ENCODE peak calls at places on chromosomes 16 and 17, in six cellular contexts. One of them, this sample, is unnamed.

GRCh38 chr16:21950782-21951521 is 2.2 kb upstream of the UQCRC2 start:
- DNase-seq in fibroblast of the aortic adventitia: peak
- DNase-seq in AG04450: no peak
- DNase-seq in GM12865: peak
- DNase-seq in lower leg skin: no peak
- DNase-seq in cardiac muscle cell: peak
- DNase-seq in this sample: no peak

GRCh38 chr16:79250457-79251098 is 350.0 kb downstream of the MAF start:
- DNase-seq in fibroblast of the aortic adventitia: no peak
- DNase-seq in AG04450: no peak
- DNase-seq in GM12865: no peak
- DNase-seq in lower leg skin: no peak
- DNase-seq in cardiac muscle cell: no peak
- DNase-seq in this sample: no peak

GRCh38 chr17:65035704-65036103 is 20.8 kb downstream of the GNA13 start:
- DNase-seq in fibroblast of the aortic adventitia: no peak
- DNase-seq in AG04450: no peak
- DNase-seq in GM12865: no peak
- DNase-seq in lower leg skin: no peak
- DNase-seq in cardiac muscle cell: no peak
- DNase-seq in this sample: no peak

GRCh38 chr17:62876664-62877411 is 68.7 kb upstream of the MARCHF10 start:
- DNase-seq in fibroblast of the aortic adventitia: peak
- DNase-seq in AG04450: no peak
- DNase-seq in GM12865: no peak
- DNase-seq in lower leg skin: no peak
- DNase-seq in cardiac muscle cell: no peak
- DNase-seq in this sample: no peak

GRCh38 chr17:6430769-6431168 is 4.2 kb downstream of the AIPL1 start:
- DNase-seq in fibroblast of the aortic adventitia: no peak
- DNase-seq in AG04450: no peak
- DNase-seq in GM12865: no peak
- DNase-seq in lower leg skin: no peak
- DNase-seq in cardiac muscle cell: no peak
- DNase-seq in this sample: no peak

GRCh38 chr17:69223809-69224208 is 4.8 kb downstream of the ABCA10 start:
- DNase-seq in fibroblast of the aortic adventitia: peak
- DNase-seq in AG04450: peak
- DNase-seq in GM12865: peak
- DNase-seq in lower leg skin: no peak
- DNase-seq in cardiac muscle cell: no peak
- DNase-seq in this sample: no peak

GRCh38 chr16:46743232-46743719 is 4.9 kb downstream of the MYLK3 start:
- DNase-seq in fibroblast of the aortic adventitia: peak
- DNase-seq in AG04450: no peak
- DNase-seq in GM12865: peak
- DNase-seq in lower leg skin: no peak
- DNase-seq in cardiac muscle cell: peak
- DNase-seq in this sample: no peak

GRCh38 chr16:83771306-83771942 is 36.4 kb upstream of the HSBP1 start:
- DNase-seq in fibroblast of the aortic adventitia: peak
- DNase-seq in AG04450: no peak
- DNase-seq in GM12865: no peak
- DNase-seq in lower leg skin: no peak
- DNase-seq in cardiac muscle cell: peak
- DNase-seq in this sample: no peak

GRCh38 chr16:54934536-54935410 is 4.1 kb downstream of the IRX5 start:
- DNase-seq in fibroblast of the aortic adventitia: peak
- DNase-seq in AG04450: no peak
- DNase-seq in GM12865: no peak
- DNase-seq in lower leg skin: peak
- DNase-seq in cardiac muscle cell: peak
- DNase-seq in this sample: no peak

GRCh38 chr17:15945493-15946209 is 721 bp downstream of the ADORA2B start:
- DNase-seq in fibroblast of the aortic adventitia: peak
- DNase-seq in AG04450: no peak
- DNase-seq in GM12865: no peak
- DNase-seq in lower leg skin: no peak
- DNase-seq in cardiac muscle cell: peak
- DNase-seq in this sample: peak

GRCh38 chr17:72345083-72345482 is 224.3 kb downstream of the SOX9 start:
- DNase-seq in fibroblast of the aortic adventitia: no peak
- DNase-seq in AG04450: no peak
- DNase-seq in GM12865: no peak
- DNase-seq in lower leg skin: no peak
- DNase-seq in cardiac muscle cell: no peak
- DNase-seq in this sample: no peak

GRCh38 chr17:69501591-69502468 is 87.3 kb downstream of the MAP2K6 start:
- DNase-seq in fibroblast of the aortic adventitia: peak
- DNase-seq in AG04450: peak
- DNase-seq in GM12865: peak
- DNase-seq in lower leg skin: peak
- DNase-seq in cardiac muscle cell: peak
- DNase-seq in this sample: peak

GRCh38 chr16:68267612-68268405 is 3.5 kb downstream of the SLC7A6 start:
- DNase-seq in fibroblast of the aortic adventitia: no peak
- DNase-seq in AG04450: no peak
- DNase-seq in GM12865: no peak
- DNase-seq in lower leg skin: no peak
- DNase-seq in cardiac muscle cell: no peak
- DNase-seq in this sample: no peak

GRCh38 chr16:88651276-88651988 is 579 bp upstream of the CYBA start:
- DNase-seq in fibroblast of the aortic adventitia: no peak
- DNase-seq in AG04450: no peak
- DNase-seq in GM12865: peak
- DNase-seq in lower leg skin: peak
- DNase-seq in cardiac muscle cell: no peak
- DNase-seq in this sample: peak

GRCh38 chr17:36118477-36119353 is 15.1 kb downstream of the CCL4 start:
- DNase-seq in fibroblast of the aortic adventitia: no peak
- DNase-seq in AG04450: no peak
- DNase-seq in GM12865: no peak
- DNase-seq in lower leg skin: no peak
- DNase-seq in cardiac muscle cell: no peak
- DNase-seq in this sample: no peak

GRCh38 chr16:86756882-86757703 is 178.7 kb downstream of the FOXL1 start:
- DNase-seq in fibroblast of the aortic adventitia: no peak
- DNase-seq in AG04450: no peak
- DNase-seq in GM12865: no peak
- DNase-seq in lower leg skin: no peak
- DNase-seq in cardiac muscle cell: no peak
- DNase-seq in this sample: no peak

GRCh38 chr17:1002412-1002753 is 5.5 kb downstream of the TIMM22 start:
- DNase-seq in fibroblast of the aortic adventitia: peak
- DNase-seq in AG04450: no peak
- DNase-seq in GM12865: no peak
- DNase-seq in lower leg skin: no peak
- DNase-seq in cardiac muscle cell: no peak
- DNase-seq in this sample: no peak
- TF ChIP-seq CTCF in fibroblast of the aortic adventitia: peak
- TF ChIP-seq CTCF in AG04450: peak
- TF ChIP-seq CTCF in GM12865: no peak
- TF ChIP-seq CTCF in lower leg skin: no peak
- TF ChIP-seq CTCF in cardiac muscle cell: no peak
- TF ChIP-seq CTCF in this sample: no peak

DNA sequence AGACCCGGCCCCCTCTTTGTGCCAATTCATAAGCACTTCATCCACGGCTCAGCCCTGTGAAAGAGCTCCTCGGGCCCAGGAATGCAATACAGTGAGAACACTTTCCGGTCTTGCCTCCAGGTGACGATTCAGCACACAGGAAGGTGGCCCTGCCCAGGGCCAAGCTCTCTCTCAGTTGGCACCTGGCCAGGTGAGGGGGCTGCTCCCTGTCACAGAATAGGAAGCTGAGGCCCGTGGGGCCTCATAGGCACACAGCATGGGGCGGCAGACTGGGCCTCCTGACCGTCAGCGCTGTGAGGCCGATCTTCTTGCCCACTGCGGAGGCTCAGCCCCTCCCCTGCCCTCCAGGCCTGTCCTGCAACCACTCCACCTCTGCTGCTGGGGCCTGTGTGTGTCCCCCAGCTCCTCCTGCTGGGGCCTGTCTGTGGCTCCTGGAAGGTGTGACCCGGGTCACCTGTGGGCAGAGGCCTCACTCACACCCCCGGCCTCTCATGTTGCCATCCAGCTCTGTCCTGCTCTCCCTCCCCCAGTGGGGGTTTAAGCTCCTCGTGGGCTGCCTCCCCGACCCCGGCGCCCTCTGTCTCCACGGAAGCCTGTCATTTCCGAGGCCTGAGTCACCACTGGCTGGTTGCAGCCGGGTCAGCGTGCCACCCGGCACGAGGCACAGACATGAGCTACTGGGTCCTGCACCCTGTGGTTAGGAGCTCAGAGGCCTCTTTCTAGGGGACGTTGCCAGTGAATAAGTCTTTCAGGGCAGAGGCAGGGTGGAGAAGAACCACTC is 114.4 kb downstream of the SEC14L1 start:
- DNase-seq in fibroblast of the aortic adventitia: peak
- DNase-seq in AG04450: peak
- DNase-seq in GM12865: no peak
- DNase-seq in lower leg skin: no peak
- DNase-seq in cardiac muscle cell: no peak
- DNase-seq in this sample: no peak
- TF ChIP-seq CTCF in fibroblast of the aortic adventitia: no peak
- TF ChIP-seq CTCF in AG04450: no peak
- TF ChIP-seq CTCF in GM12865: no peak
- TF ChIP-seq CTCF in lower leg skin: no peak
- TF ChIP-seq CTCF in cardiac muscle cell: no peak
- TF ChIP-seq CTCF in this sample: no peak

GRCh38 chr17:9766970-9767369 is 24.4 kb downstream of the DHRS7C start:
- DNase-seq in fibroblast of the aortic adventitia: no peak
- DNase-seq in AG04450: no peak
- DNase-seq in GM12865: no peak
- DNase-seq in lower leg skin: no peak
- DNase-seq in cardiac muscle cell: no peak
- DNase-seq in this sample: no peak

GRCh38 chr17:9767432-9767991 is 23.9 kb downstream of the DHRS7C start:
- DNase-seq in fibroblast of the aortic adventitia: no peak
- DNase-seq in AG04450: no peak
- DNase-seq in GM12865: no peak
- DNase-seq in lower leg skin: no peak
- DNase-seq in cardiac muscle cell: no peak
- DNase-seq in this sample: no peak

GRCh38 chr17:9771465-9771864 is 19.9 kb downstream of the DHRS7C start:
- DNase-seq in fibroblast of the aortic adventitia: no peak
- DNase-seq in AG04450: no peak
- DNase-seq in GM12865: no peak
- DNase-seq in lower leg skin: no peak
- DNase-seq in cardiac muscle cell: no peak
- DNase-seq in this sample: no peak

GRCh38 chr17:9769036-9769695 is 22.2 kb downstream of the DHRS7C start:
- DNase-seq in fibroblast of the aortic adventitia: no peak
- DNase-seq in AG04450: no peak
- DNase-seq in GM12865: no peak
- DNase-seq in lower leg skin: no peak
- DNase-seq in cardiac muscle cell: no peak
- DNase-seq in this sample: no peak

GRCh38 chr17:9768381-9768934 is 22.9 kb downstream of the DHRS7C start:
- DNase-seq in fibroblast of the aortic adventitia: peak
- DNase-seq in AG04450: no peak
- DNase-seq in GM12865: peak
- DNase-seq in lower leg skin: no peak
- DNase-seq in cardiac muscle cell: peak
- DNase-seq in this sample: no peak
- TF ChIP-seq CTCF in fibroblast of the aortic adventitia: peak
- TF ChIP-seq CTCF in AG04450: peak
- TF ChIP-seq CTCF in GM12865: peak
- TF ChIP-seq CTCF in lower leg skin: no peak
- TF ChIP-seq CTCF in cardiac muscle cell: peak
- TF ChIP-seq CTCF in this sample: peak

DNA sequence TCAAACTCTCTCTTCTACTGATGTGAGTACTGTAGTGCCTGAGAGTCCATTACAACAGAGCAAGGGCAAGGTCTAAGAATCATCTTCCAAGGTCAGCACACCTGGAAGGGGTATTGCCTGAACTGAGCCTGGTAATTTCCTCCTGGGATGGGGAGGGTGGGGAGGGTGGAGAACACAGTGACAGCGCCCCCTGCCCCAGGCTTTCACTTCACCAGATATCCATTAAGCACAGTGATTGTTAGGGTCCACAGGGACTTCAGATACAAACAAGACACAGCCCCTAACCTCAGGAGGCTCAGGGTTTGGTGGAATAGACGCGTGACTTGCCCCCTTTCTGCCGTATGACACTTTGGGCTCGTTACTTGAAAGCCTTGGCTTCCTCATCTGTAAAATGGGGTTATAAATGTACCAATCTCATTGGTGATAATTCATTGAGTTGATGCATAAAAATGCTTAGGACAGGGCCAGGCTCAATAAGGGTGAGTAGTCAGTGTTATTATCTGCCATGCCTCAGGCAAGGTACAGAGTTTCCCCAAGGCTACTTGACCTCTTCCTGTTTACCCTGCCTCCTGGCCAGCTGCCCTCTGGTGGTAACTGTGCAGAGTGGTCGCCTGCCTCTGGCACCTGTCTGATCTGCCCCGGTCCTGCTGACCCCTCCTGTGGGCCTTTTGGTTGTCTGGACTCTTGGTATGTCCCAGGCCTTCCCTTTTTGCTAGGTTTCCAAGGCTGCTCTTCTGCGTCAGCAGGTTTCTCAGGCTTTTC is 13.1 kb upstream of the BRD7 start:
- DNase-seq in fibroblast of the aortic adventitia: no peak
- DNase-seq in AG04450: no peak
- DNase-seq in GM12865: peak
- DNase-seq in lower leg skin: no peak
- DNase-seq in cardiac muscle cell: no peak
- DNase-seq in this sample: no peak
- TF ChIP-seq CTCF in fibroblast of the aortic adventitia: no peak
- TF ChIP-seq CTCF in AG04450: no peak
- TF ChIP-seq CTCF in GM12865: peak
- TF ChIP-seq CTCF in lower leg skin: no peak
- TF ChIP-seq CTCF in cardiac muscle cell: no peak
- TF ChIP-seq CTCF in this sample: peak

DNA sequence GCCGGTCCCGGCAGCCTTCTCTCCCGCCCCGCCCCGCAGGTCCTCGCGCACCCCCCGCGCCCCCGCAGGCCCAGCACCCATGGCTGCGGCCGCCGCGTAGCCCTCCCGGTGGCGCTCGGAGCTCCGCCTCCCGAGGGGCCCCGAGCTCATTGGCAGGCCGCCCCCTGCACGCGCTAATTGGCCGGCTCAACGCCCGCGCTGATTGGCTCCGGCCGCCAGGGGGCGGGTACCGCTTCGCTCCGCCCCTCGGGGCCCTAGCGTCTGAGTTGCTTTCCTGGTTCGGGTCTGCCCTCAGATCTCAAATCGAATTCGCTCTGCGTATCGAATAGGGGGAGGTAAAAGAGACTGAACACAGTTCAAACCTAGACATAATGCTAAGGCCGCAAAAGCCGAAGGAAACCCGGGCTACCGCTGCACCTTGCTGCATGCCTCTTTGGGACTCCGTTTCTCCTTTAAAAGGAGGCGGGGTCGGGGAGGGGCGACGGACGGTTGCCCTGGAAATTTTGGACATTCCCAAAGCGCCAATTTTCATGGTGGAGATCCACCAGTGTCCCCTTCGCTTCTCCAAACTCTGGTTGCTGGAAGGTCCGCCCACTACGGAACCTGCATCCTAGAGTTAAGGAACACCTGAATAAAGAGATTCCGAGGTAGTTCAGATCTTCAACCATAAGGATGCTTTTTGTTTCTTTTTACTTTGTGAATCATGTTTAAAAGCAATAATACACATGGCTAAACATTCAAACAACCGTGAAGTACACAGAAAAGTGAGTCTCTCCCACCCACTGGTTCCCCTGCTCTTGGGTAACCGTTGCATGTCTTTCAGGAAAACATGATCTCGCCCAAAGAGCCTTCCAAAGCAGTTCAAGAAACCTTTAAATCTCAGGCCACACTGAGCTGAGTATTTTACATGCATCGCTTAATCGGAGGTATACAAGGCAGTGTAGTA is at the start of gene DEXI:
- DNase-seq in fibroblast of the aortic adventitia: peak
- DNase-seq in AG04450: peak
- DNase-seq in GM12865: peak
- DNase-seq in lower leg skin: peak
- DNase-seq in cardiac muscle cell: peak
- DNase-seq in this sample: peak
- TF ChIP-seq CTCF in fibroblast of the aortic adventitia: no peak
- TF ChIP-seq CTCF in AG04450: no peak
- TF ChIP-seq CTCF in GM12865: no peak
- TF ChIP-seq CTCF in lower leg skin: no peak
- TF ChIP-seq CTCF in cardiac muscle cell: no peak
- TF ChIP-seq CTCF in this sample: peak